ENCODE peak calls at places on chromosomes 7 and 10, in nine cellular contexts. Y, O, X, A, L, R, J, U and E are unnamed samples. For H3K27me3, the result is how much of the 10 kb centered on the place peaks cover.

GRCh38 chr7:22607180-22607579 is 107.2 kb upstream of the STEAP1B start:
- DNase-seq in Y (no peak), O (no peak), X (no peak), A (no peak), L (no peak), R (no peak), J (no peak), U (peak), E (peak)

GRCh38 chr10:43188702-43189101 is 50.5 kb downstream of the CSGALNACT2 start:
- DNase-seq in Y (no peak), O (no peak), X (no peak), A (no peak), L (no peak), R (no peak), J (no peak), U (no peak), E (no peak)

GRCh38 chr10:48604408-48605263 is at the start of gene ARHGAP22:
- DNase-seq in Y (peak), O (no peak), X (peak), A (peak), L (peak), R (peak), J (peak), U (peak), E (peak)

GRCh38 chr7:43584200-43584586 is 1.3 kb downstream of the STK17A start:
- DNase-seq in Y (peak), O (no peak), X (peak), A (peak), L (no peak), R (no peak), J (peak), U (peak), E (peak)

GRCh38 chr7:33517191-33517590 is 387.8 kb downstream of the BBS9 start:
- DNase-seq in Y (no peak), O (no peak), X (no peak), A (no peak), L (no peak), R (no peak), J (no peak), U (no peak), E (no peak)

GRCh38 chr7:1359681-1360485 is 99.4 kb downstream of the MICALL2 start:
- DNase-seq in Y (no peak), O (no peak), X (no peak), A (no peak), L (no peak), R (no peak), J (no peak), U (no peak), E (no peak)

GRCh38 chr7:29988391-29989256 is 977 bp downstream of the SCRN1 start:
- DNase-seq in Y (peak), O (no peak), X (peak), A (peak), L (peak), R (peak), J (peak), U (peak), E (peak)

GRCh38 chr10:114631678-114632417 is 26.2 kb downstream of the ABLIM1 start:
- DNase-seq in Y (peak), O (no peak), X (peak), A (no peak), L (peak), R (peak), J (peak), U (no peak), E (peak)

GRCh38 chr10:107413971-107414370 is 249.5 kb upstream of the SORCS1 start:
- DNase-seq in Y (no peak), O (no peak), X (no peak), A (no peak), L (no peak), R (no peak), J (no peak), U (no peak), E (no peak)

GRCh38 chr7:95596183-95597135 is at the start of gene PDK4:
- DNase-seq in Y (peak), O (no peak), X (peak), A (peak), L (peak), R (peak), J (peak), U (peak), E (peak)

GRCh38 chr10:22505923-22506685 is 160.8 kb downstream of the SPAG6 start:
- DNase-seq in Y (no peak), O (no peak), X (no peak), A (peak), L (no peak), R (no peak), J (peak), U (no peak), E (peak)
- H3K27me3 ChIP-seq in Y (under half), O (under half), X (under half), A (under half), L (under half), R (under half), J (under half), U (under half), E (under half)

GRCh38 chr7:151459726-151460473 is 20.0 kb upstream of the CRYGN start:
- DNase-seq in Y (peak), O (no peak), X (peak), A (peak), L (peak), R (peak), J (peak), U (peak), E (peak)
- H3K4me3 ChIP-seq in Y (peak), O (no peak), X (no peak), A (peak), L (no peak), R (peak), J (no peak), U (peak), E (no peak)

GRCh38 chr7:35255909-35256876 is 2.3 kb upstream of the TBX20 start:
- DNase-seq in Y (no peak), O (no peak), X (no peak), A (no peak), L (no peak), R (no peak), J (no peak), U (no peak), E (no peak)
- H3K27me3 ChIP-seq in Y (under half), O (half or more), X (under half), A (half or more), L (under half), R (half or more), J (half or more), U (half or more), E (under half)

GRCh38 chr10:97684866-97685394 is 2.1 kb downstream of the AVPI1 start:
- DNase-seq in Y (no peak), O (no peak), X (no peak), A (peak), L (no peak), R (no peak), J (no peak), U (no peak), E (no peak)

GRCh38 chr10:97682042-97682441 is 5.0 kb downstream of the AVPI1 start:
- DNase-seq in Y (no peak), O (no peak), X (no peak), A (no peak), L (no peak), R (no peak), J (peak), U (no peak), E (no peak)

GRCh38 chr10:97686301-97686961 is 610 bp downstream of the AVPI1 start:
- DNase-seq in Y (no peak), O (no peak), X (no peak), A (no peak), L (no peak), R (no peak), J (peak), U (no peak), E (no peak)

GRCh38 chr10:97685395-97685958 is 1.6 kb downstream of the AVPI1 start:
- DNase-seq in Y (peak), O (no peak), X (no peak), A (peak), L (peak), R (no peak), J (peak), U (peak), E (peak)

GRCh38 chr10:97683556-97684357 is 3.3 kb downstream of the AVPI1 start:
- DNase-seq in Y (peak), O (no peak), X (no peak), A (peak), L (no peak), R (no peak), J (peak), U (no peak), E (peak)
- H3K4me3 ChIP-seq in Y (peak), O (no peak), X (peak), A (peak), L (no peak), R (peak), J (peak), U (peak), E (no peak)

GRCh38 chr7:154879629-154880028 is 123.3 kb downstream of the PAXIP1 start:
- DNase-seq in Y (no peak), O (no peak), X (no peak), A (no peak), L (no peak), R (no peak), J (peak), U (no peak), E (no peak)
- H3K27me3 ChIP-seq in Y (under half), O (under half), X (under half), A (under half), L (half or more), R (under half), J (under half), U (under half), E (under half)

GRCh38 chr10:29649561-29650551 is 15.1 kb upstream of the SVIL start:
- DNase-seq in Y (peak), O (no peak), X (no peak), A (no peak), L (no peak), R (no peak), J (no peak), U (peak), E (no peak)
- H3K4me3 ChIP-seq in Y (no peak), O (no peak), X (no peak), A (no peak), L (no peak), R (no peak), J (no peak), U (no peak), E (no peak)

GRCh38 chr7:50308301-50309129 is 4.0 kb downstream of the IKZF1 start:
- DNase-seq in Y (no peak), O (no peak), X (no peak), A (no peak), L (no peak), R (no peak), J (no peak), U (no peak), E (no peak)
- H3K27me3 ChIP-seq in Y (under half), O (under half), X (half or more), A (half or more), L (under half), R (half or more), J (under half), U (under half), E (under half)